ENCODE peak calls at places on chromosomes 5 and 9, in seven cellular contexts. K is D721Med, N is heart right ventricle, R is fibroblast of villous mesenchyme, W is A549, D is HFF-Myc, L is RWPE1. J is an unnamed sample.

GRCh38 chr9:112249277-112249676 is 74.2 kb upstream of the SUSD1 start:
- DNase-seq in K (no peak), N (no peak), R (peak), W (no peak), D (no peak), L (peak), J (peak)

GRCh38 chr5:126656397-126657007 is 55.8 kb downstream of the PHAX start:
- DNase-seq in K (no peak), N (no peak), R (peak), W (peak), D (peak), L (peak), J (peak)

GRCh38 chr5:83750759-83751158 is 30.1 kb upstream of the HAPLN1 start:
- DNase-seq in K (no peak), N (no peak), R (no peak), W (no peak), D (no peak), L (no peak), J (no peak)

GRCh38 chr5:180606215-180606785 is 15.0 kb upstream of the SCGB3A1 start:
- DNase-seq in K (no peak), N (no peak), R (no peak), W (no peak), D (no peak), L (no peak), J (no peak)

GRCh38 chr9:27482709-27483108 is 41.4 kb upstream of the IFNK start:
- DNase-seq in K (no peak), N (no peak), R (no peak), W (no peak), D (no peak), L (no peak), J (no peak)

GRCh38 chr9:115198018-115198417 is 80.1 kb upstream of the TNC start:
- DNase-seq in K (no peak), N (peak), R (peak), W (no peak), D (no peak), L (no peak), J (peak)

GRCh38 chr5:150065886-150066285 is 20.5 kb downstream of the CSF1R start:
- DNase-seq in K (no peak), N (peak), R (no peak), W (no peak), D (no peak), L (no peak), J (no peak)

GRCh38 chr5:179221877-179222220 is 123.4 kb downstream of the ADAMTS2 start:
- DNase-seq in K (no peak), N (no peak), R (no peak), W (no peak), D (no peak), L (no peak), J (no peak)

GRCh38 chr9:99820330-99821186 is 1.1 kb upstream of the NR4A3 start:
- DNase-seq in K (no peak), N (peak), R (peak), W (peak), D (no peak), L (peak), J (peak)

GRCh38 chr9:135219676-135220600 is 132.5 kb downstream of the OLFM1 start:
- DNase-seq in K (no peak), N (no peak), R (no peak), W (no peak), D (no peak), L (no peak), J (no peak)

GRCh38 chr5:14908195-14908594 is 36.6 kb upstream of the ANKH start:
- DNase-seq in K (no peak), N (no peak), R (peak), W (peak), D (peak), L (peak), J (no peak)

GRCh38 chr5:172170251-172170701 is 17.7 kb downstream of the STK10 start:
- DNase-seq in K (no peak), N (peak), R (no peak), W (no peak), D (no peak), L (no peak), J (no peak)

GRCh38 chr5:144102361-144102760 is 68.1 kb downstream of the YIPF5 start:
- DNase-seq in K (no peak), N (no peak), R (no peak), W (no peak), D (no peak), L (no peak), J (no peak)

GRCh38 chr5:173573126-173573960 is 43.1 kb downstream of the BOD1 start:
- DNase-seq in K (peak), N (peak), R (peak), W (peak), D (no peak), L (peak), J (peak)

GRCh38 chr9:126625329-126626116 is 11.8 kb downstream of the LMX1B start:
- DNase-seq in K (no peak), N (no peak), R (no peak), W (no peak), D (no peak), L (no peak), J (no peak)

GRCh38 chr5:111641533-111642230 is 115.3 kb downstream of the NREP start:
- DNase-seq in K (no peak), N (no peak), R (peak), W (no peak), D (peak), L (peak), J (peak)

GRCh38 chr5:174552428-174552827 is 172.0 kb upstream of the MSX2 start:
- DNase-seq in K (no peak), N (no peak), R (no peak), W (no peak), D (no peak), L (no peak), J (no peak)

GRCh38 chr9:1929722-1930621 is 85.2 kb upstream of the SMARCA2 start:
- DNase-seq in K (no peak), N (no peak), R (no peak), W (no peak), D (no peak), L (no peak), J (no peak)

GRCh38 chr9:127153484-127153883 is 31.0 kb upstream of the ANGPTL2 start:
- DNase-seq in K (no peak), N (no peak), R (no peak), W (no peak), D (no peak), L (no peak), J (no peak)

GRCh38 chr5:90248640-90249039 is 160.9 kb downstream of the CETN3 start:
- DNase-seq in K (no peak), N (no peak), R (no peak), W (no peak), D (no peak), L (no peak), J (peak)

GRCh38 chr5:108655750-108656450 is 91.8 kb upstream of the FER start:
- DNase-seq in K (no peak), N (no peak), R (peak), W (peak), D (no peak), L (peak), J (peak)

GRCh38 chr5:28808967-28809810 is 1770.8 kb upstream of the CDH9 start:
- DNase-seq in K (no peak), N (no peak), R (peak), W (no peak), D (no peak), L (no peak), J (no peak)

GRCh38 chr9:26159575-26160392 is 481.5 kb upstream of the TUSC1 start:
- DNase-seq in K (no peak), N (no peak), R (peak), W (no peak), D (no peak), L (no peak), J (no peak)

GRCh38 chr5:43041669-43042175 is 1.6 kb upstream of the ANXA2R start:
- DNase-seq in K (no peak), N (peak), R (peak), W (peak), D (no peak), L (no peak), J (peak)

GRCh38 chr9:126117158-126117425 is 209.5 kb upstream of the MVB12B start:
- DNase-seq in K (no peak), N (no peak), R (no peak), W (no peak), D (no peak), L (no peak), J (no peak)

GRCh38 chr5:119302916-119303897 is 52.6 kb upstream of the TNFAIP8 start:
- DNase-seq in K (no peak), N (peak), R (peak), W (peak), D (peak), L (peak), J (peak)

GRCh38 chr5:57225553-57225952 is 51.7 kb downstream of the GPBP1 start:
- DNase-seq in K (no peak), N (no peak), R (no peak), W (no peak), D (no peak), L (no peak), J (no peak)

GRCh38 chr5:108418172-108418571 is 36.3 kb upstream of the FBXL17 start:
- DNase-seq in K (no peak), N (peak), R (no peak), W (no peak), D (no peak), L (no peak), J (no peak)

GRCh38 chr5:169691473-169691872 is 54.4 kb downstream of the DOCK2 start:
- DNase-seq in K (no peak), N (no peak), R (peak), W (no peak), D (no peak), L (no peak), J (no peak)

GRCh38 chr5:169686137-169686536 is 49.1 kb downstream of the DOCK2 start:
- DNase-seq in K (no peak), N (no peak), R (no peak), W (no peak), D (no peak), L (no peak), J (no peak)

GRCh38 chr5:169688106-169688505 is 51.0 kb downstream of the DOCK2 start:
- DNase-seq in K (no peak), N (no peak), R (no peak), W (no peak), D (no peak), L (no peak), J (no peak)
- TF ChIP-seq CTCF in K (no peak), N (no peak), R (no peak), W (no peak), D (no peak), L (no peak), J (no peak)

GRCh38 chr9:94783121-94783664 is 56.7 kb downstream of the AOPEP start:
- DNase-seq in K (no peak), N (peak), R (peak), W (peak), D (peak), L (peak), J (peak)

GRCh38 chr9:94780516-94780950 is 54.0 kb downstream of the AOPEP start:
- DNase-seq in K (no peak), N (peak), R (no peak), W (no peak), D (no peak), L (no peak), J (no peak)

GRCh38 chr9:94782367-94783120 is 56.0 kb downstream of the AOPEP start:
- DNase-seq in K (no peak), N (no peak), R (no peak), W (no peak), D (no peak), L (no peak), J (no peak)

GRCh38 chr9:94779693-94780290 is 53.3 kb downstream of the AOPEP start:
- DNase-seq in K (no peak), N (no peak), R (peak), W (no peak), D (no peak), L (no peak), J (no peak)

DNA sequence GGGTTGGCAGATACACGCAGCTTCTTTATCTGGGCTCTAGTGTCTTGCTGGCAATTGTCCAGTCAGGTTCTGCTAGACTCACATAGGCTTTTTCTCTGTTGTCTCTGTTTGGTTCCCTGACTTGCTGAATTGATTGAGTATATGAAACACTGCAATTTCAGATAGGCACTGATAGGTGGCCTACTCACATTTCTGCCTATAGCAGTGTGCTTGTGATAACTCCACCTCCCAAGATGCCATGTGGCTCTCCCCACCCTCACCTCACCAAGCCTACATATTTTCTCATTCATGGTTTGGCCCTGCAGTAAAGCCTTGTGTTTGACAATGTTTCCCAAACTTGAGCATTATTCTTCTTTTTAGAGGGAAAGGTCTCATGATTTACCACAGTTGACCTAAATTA is 52.6 kb downstream of the AOPEP start:
- DNase-seq in K (no peak), N (no peak), R (no peak), W (peak), D (no peak), L (peak), J (no peak)
- TF ChIP-seq CTCF in K (no peak), N (no peak), R (no peak), W (no peak), D (no peak), L (no peak), J (no peak)

DNA sequence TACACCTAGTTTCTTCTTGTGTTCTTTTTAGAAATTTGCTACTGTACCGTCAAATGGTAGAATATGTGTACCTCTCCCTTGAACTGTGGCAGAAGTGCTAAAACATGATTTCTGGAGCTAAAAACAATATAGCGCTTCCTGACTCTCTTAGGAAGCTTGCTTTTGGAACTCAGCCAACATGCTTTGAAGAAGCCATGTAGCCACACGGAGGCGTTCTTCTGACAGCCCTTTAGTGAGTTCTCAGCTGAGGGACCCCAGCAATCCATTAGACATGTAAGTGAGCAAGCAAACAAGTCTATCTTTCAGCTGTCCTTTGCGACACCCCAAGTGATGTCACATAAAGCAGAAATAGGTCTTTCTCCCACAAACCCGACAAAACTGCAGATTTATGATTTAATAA is 917.0 kb downstream of the CDH9 start:
- DNase-seq in K (no peak), N (no peak), R (no peak), W (peak), D (no peak), L (no peak), J (no peak)
- TF ChIP-seq CTCF in K (no peak), N (no peak), R (no peak), W (no peak), D (no peak), L (no peak), J (no peak)

GRCh38 chr9:22238809-22239684 is 207.6 kb upstream of the DMRTA1 start:
- DNase-seq in K (no peak), N (no peak), R (peak), W (peak), D (no peak), L (peak), J (peak)
- TF ChIP-seq CTCF in K (peak), N (peak), R (peak), W (peak), D (peak), L (peak), J (peak)

GRCh38 chr5:39863926-39864572 is 439.3 kb upstream of the DAB2 start:
- DNase-seq in K (no peak), N (no peak), R (no peak), W (no peak), D (no peak), L (no peak), J (peak)
- TF ChIP-seq CTCF in K (no peak), N (no peak), R (no peak), W (no peak), D (no peak), L (no peak), J (no peak)

J was measured in choroid plexus epithelial cell.